ENCODE peak calls at places on chromosomes 2 and 18, in ten cellular contexts. I is stimulated activated CD4-positive, alpha-beta T cell treated with anti-CD3 and anti-CD28 coated beads, TNF-alpha, amount 100 ng/mL, for 24 hours; G is CD8-positive, alpha-beta T cell; X is LHCN-M2; Q is NCI-H1092 treated with DMSO at 0.1 percent for 48 hours; N is erythroblast; T is glomerular endothelial cell; P is HFFc6; V is right lobe of liver; O is activated CD4-positive, alpha-beta T cell treated with anti-CD3 and anti-CD28 coated beads for 48 hours. A is an unnamed sample.

GRCh38 chr2:36445191-36445590 is 89.6 kb downstream of the CRIM1 start:
- DNase-seq in T (no peak), N (no peak), I (no peak), Q (no peak), G (no peak), P (peak; percentile 43), X (no peak), O (no peak), V (no peak), A (no peak)

GRCh38 chr2:236715511-236715961 is 145.9 kb downstream of the ACKR3 start:
- DNase-seq in X (no peak), G (no peak), N (no peak), T (no peak), O (no peak), V (peak; percentile 47), P (no peak), Q (peak; percentile 26), I (no peak), A (no peak)

GRCh38 chr2:118460425-118460824 is 372.2 kb downstream of the INSIG2 start:
- DNase-seq in N (no peak), O (no peak), V (no peak), P (no peak), X (no peak), G (no peak), T (no peak), Q (no peak), I (no peak), A (no peak)

GRCh38 chr2:149329068-149329467 is 1.3 kb upstream of the LYPD6 start:
- DNase-seq in V (no peak), Q (peak; percentile 3), X (peak; percentile 22), G (no peak), P (no peak), I (no peak), T (no peak), O (no peak), N (no peak), A (no peak)

GRCh38 chr2:218291934-218292699 is at the start of gene TMBIM1:
- DNase-seq in I (peak; percentile 61), G (peak; percentile 75), O (peak; percentile 83), T (no peak), X (peak; percentile 67), Q (no peak), P (peak; percentile 35), N (peak; percentile 87), V (peak; percentile 86), A (peak; percentile 80)

GRCh38 chr2:160220545-160221009 is 20.5 kb upstream of the ITGB6 start:
- DNase-seq in T (no peak), N (no peak), I (no peak), V (no peak), X (no peak), G (no peak), O (peak; percentile 63), Q (no peak), P (no peak), A (no peak)

GRCh38 chr18:24799720-24800119 is 339.3 kb downstream of the HRH4 start:
- DNase-seq in T (no peak), P (no peak), O (no peak), V (no peak), G (no peak), N (no peak), Q (no peak), X (no peak), I (no peak), A (no peak)

GRCh38 chr18:55452123-55452611 is 135.8 kb downstream of the TCF4 start:
- DNase-seq in V (no peak), G (no peak), X (no peak), P (no peak), Q (no peak), O (no peak), I (no peak), T (no peak), N (peak; percentile 50), A (no peak)

GRCh38 chr2:206274434-206275273 is at the start of gene ZDBF2:
- DNase-seq in T (no peak), Q (peak; percentile 39), X (peak; percentile 45), V (peak; percentile 58), P (peak; percentile 17), N (peak; percentile 31), O (peak; percentile 60), I (peak; percentile 9), G (peak; percentile 16), A (peak; percentile 47)

GRCh38 chr2:42937171-42937875 is 144.9 kb upstream of the HAAO start:
- DNase-seq in T (no peak), X (no peak), N (no peak), Q (no peak), P (no peak), I (no peak), V (no peak), O (no peak), G (no peak), A (no peak)

GRCh38 chr2:157771234-157771633 is 104.9 kb downstream of the ACVR1 start:
- DNase-seq in T (no peak), V (no peak), Q (no peak), X (no peak), N (no peak), G (no peak), P (no peak), O (no peak), I (no peak), A (no peak)

GRCh38 chr2:235856151-235856819 is 311.9 kb downstream of the GBX2 start:
- DNase-seq in N (no peak), V (no peak), T (no peak), Q (no peak), I (no peak), P (no peak), G (no peak), O (no peak), X (no peak), A (no peak)

GRCh38 chr2:238142382-238143205 is 4.1 kb downstream of the KLHL30 start:
- DNase-seq in G (no peak), N (no peak), Q (no peak), T (no peak), I (no peak), P (no peak), V (no peak), X (no peak), O (no peak), A (no peak)

GRCh38 chr2:19560785-19561184 is 202.4 kb upstream of the OSR1 start:
- DNase-seq in P (no peak), T (no peak), G (no peak), X (no peak), I (no peak), V (no peak), Q (no peak), O (no peak), N (no peak), A (no peak)

GRCh38 chr2:175167076-175167791 is 769 bp downstream of the ATF2 start:
- DNase-seq in N (no peak), V (peak; percentile 57), P (peak; percentile 30), T (no peak), O (no peak), G (no peak), X (peak; percentile 52), I (no peak), Q (peak; percentile 38), A (peak; percentile 16)

GRCh38 chr2:241040081-241040803 is 41.8 kb downstream of the SNED1 start:
- DNase-seq in V (no peak), X (no peak), I (no peak), Q (no peak), T (no peak), P (no peak), G (no peak), N (no peak), O (no peak), A (no peak)

GRCh38 chr18:1394426-1394825 is 489.8 kb downstream of the ADCYAP1 start:
- DNase-seq in I (no peak), V (no peak), Q (no peak), G (no peak), X (no peak), O (no peak), T (no peak), N (no peak), P (no peak), A (no peak)

GRCh38 chr2:60710707-60711106 is 45.4 kb upstream of the PAPOLG start:
- DNase-seq in P (peak; percentile 5), Q (no peak), N (no peak), X (peak; percentile 54), V (peak; percentile 27), O (no peak), T (peak; percentile 31), G (no peak), I (no peak), A (no peak)

GRCh38 chr18:2958819-2959298 is 54.1 kb downstream of the LPIN2 start:
- DNase-seq in G (no peak), X (no peak), P (no peak), Q (no peak), T (no peak), V (no peak), N (no peak), O (no peak), I (no peak), A (no peak)

GRCh38 chr18:13641551-13642439 is 84.6 kb downstream of the FAM210A start:
- DNase-seq in T (no peak), O (no peak), I (no peak), G (no peak), P (no peak), N (peak; percentile 18), V (peak; percentile 41), Q (no peak), X (no peak), A (no peak)

GRCh38 chr2:32632089-32632488 is 4.2 kb downstream of the TTC27 start:
- DNase-seq in I (no peak), V (no peak), Q (no peak), P (peak; percentile 93), T (no peak), O (peak; percentile 72), N (peak; percentile 70), X (peak; percentile 61), G (no peak), A (no peak)

GRCh38 chr2:41400057-41400665 is 647.7 kb upstream of the PKDCC start:
- DNase-seq in O (peak; percentile 4), V (no peak), G (no peak), I (no peak), X (peak; percentile 11), N (peak; percentile 6), Q (no peak), T (no peak), P (no peak), A (no peak)

GRCh38 chr2:134845719-134846118 is 7.3 kb downstream of the ACMSD start:
- DNase-seq in N (no peak), P (peak; percentile 61), V (no peak), I (no peak), X (peak; percentile 91), Q (no peak), O (no peak), T (no peak), G (no peak), A (no peak)

GRCh38 chr2:97992836-97993825 is 2.6 kb downstream of the TMEM131 start:
- DNase-seq in Q (no peak), G (no peak), N (no peak), X (peak; percentile 48), V (no peak), I (no peak), P (no peak), T (no peak), O (no peak), A (no peak)

GRCh38 chr2:166031054-166031453 is 77.5 kb upstream of the TTC21B start:
- DNase-seq in N (no peak), T (no peak), Q (no peak), O (no peak), X (peak; percentile 67), I (no peak), G (no peak), V (no peak), P (no peak), A (no peak)

GRCh38 chr2:109595644-109596043 is 18.1 kb downstream of the SEPTIN10 start:
- DNase-seq in N (no peak), X (no peak), P (no peak), Q (no peak), V (no peak), G (no peak), I (no peak), T (no peak), O (no peak), A (no peak)

GRCh38 chr2:232321817-232322559 is 56.6 kb upstream of the ALPP start:
- DNase-seq in I (no peak), G (no peak), T (no peak), O (no peak), V (no peak), Q (no peak), X (no peak), P (no peak), N (no peak), A (no peak)

GRCh38 chr2:5368263-5368662 is 323.9 kb upstream of the SOX11 start:
- DNase-seq in O (no peak), G (no peak), N (no peak), I (no peak), Q (no peak), P (no peak), T (no peak), X (no peak), V (no peak), A (no peak)

A was measured in activated CD8-positive, alpha-beta memory T cell treated with anti-CD3 and anti-CD28 coated beads, Interleukin-2, amount 50 U/mL, for 4 hours.